ENCODE peak calls at places on chromosomes 7 and 10, in seven cellular contexts. B, E, Y, J, P, U and F are unnamed samples.

GRCh38 chr10:35640474-35640873 is 1.6 kb downstream of the FZD8 start:
- DNase-seq in P (peak; percentile 41), U (peak; percentile 72), J (peak; percentile 82), Y (no peak), E (no peak), B (no peak), F (no peak)

GRCh38 chr7:133691727-133692450 is 435.3 kb upstream of the LRGUK start:
- DNase-seq in U (no peak), P (no peak), Y (no peak), B (no peak), E (peak; percentile 14), J (no peak), F (no peak)

GRCh38 chr7:87391020-87391701 is 45.7 kb downstream of the CROT start:
- DNase-seq in Y (no peak), B (peak; percentile 92), P (no peak), U (no peak), E (no peak), J (no peak), F (no peak)

GRCh38 chr10:42888504-42889095 is 106.0 kb downstream of the BMS1 start:
- DNase-seq in U (peak; percentile 7), B (no peak), P (no peak), J (no peak), Y (no peak), E (no peak), F (no peak)

GRCh38 chr7:16816820-16817219 is 12.0 kb upstream of the AGR2 start:
- DNase-seq in E (no peak), B (peak; percentile 24), U (no peak), Y (no peak), P (no peak), J (no peak), F (no peak)

GRCh38 chr10:1531883-1532597 is 205.3 kb downstream of the ADARB2 start:
- DNase-seq in U (no peak), J (no peak), E (no peak), B (no peak), Y (no peak), P (no peak), F (no peak)

GRCh38 chr10:112221545-112221944 is 38.0 kb upstream of the GPAM start:
- DNase-seq in U (no peak), E (no peak), Y (no peak), B (no peak), J (no peak), P (no peak), F (no peak)

GRCh38 chr10:73251683-73252444 is 580 bp downstream of the MRPS16 start:
- DNase-seq in Y (no peak), B (peak; percentile 48), P (no peak), E (no peak), U (peak; percentile 14), J (peak; percentile 49), F (no peak)

GRCh38 chr7:129664029-129665012 is 52.8 kb downstream of the NRF1 start:
- DNase-seq in B (peak; percentile 57), P (no peak), J (no peak), U (peak; percentile 68), Y (no peak), E (peak; percentile 32), F (peak; percentile 45)

GRCh38 chr10:29517352-29517923 is 117.3 kb downstream of the SVIL start:
- DNase-seq in Y (no peak), E (no peak), J (peak; percentile 69), P (no peak), B (peak; percentile 57), U (peak; percentile 47), F (no peak)

GRCh38 chr7:106957766-106958165 is 86.7 kb upstream of the PRKAR2B start:
- DNase-seq in U (peak; percentile 43), B (peak; percentile 81), Y (no peak), J (no peak), E (no peak), P (no peak), F (no peak)

GRCh38 chr10:35555962-35556930 is 48.9 kb upstream of the GJD4 start:
- DNase-seq in U (peak; percentile 23), B (no peak), Y (no peak), J (no peak), P (no peak), E (no peak), F (no peak)

GRCh38 chr7:50655020-50655419 is 89.8 kb upstream of the DDC start:
- DNase-seq in E (no peak), Y (peak; percentile 6), B (no peak), P (no peak), U (no peak), J (no peak), F (no peak)

GRCh38 chr7:157975401-157976372 is 611.9 kb downstream of the PTPRN2 start:
- DNase-seq in B (no peak), Y (no peak), E (no peak), J (no peak), U (no peak), P (no peak), F (no peak)

GRCh38 chr7:141158562-141158961 is 84.7 kb downstream of the TMEM178B start:
- DNase-seq in E (peak; percentile 26), B (no peak), J (no peak), P (no peak), U (peak; percentile 98), Y (no peak), F (no peak)